ENCODE peak calls at places on chromosome 19, in five cellular contexts. One of them, this sample, is unnamed.

GRCh38 chr19:40601061-40601973 is at the start of gene LTBP4:
- DNase-seq in activated CD4-positive, alpha-beta T cell treated with anti-CD3 and anti-CD28 coated beads for 1 hour: no peak
- DNase-seq in stimulated activated CD4-positive, alpha-beta T cell treated with anti-CD3 and anti-CD28 coated beads, Interleukin-4, amount 100 ng/mL, for 4 hours: peak
- DNase-seq in fibroblast of lung: peak
- DNase-seq in left ventricle myocardium inferior: peak
- DNase-seq in this sample: no peak

GRCh38 chr19:15897026-15897737 is 692 bp downstream of the CYP4F2 start:
- DNase-seq in activated CD4-positive, alpha-beta T cell treated with anti-CD3 and anti-CD28 coated beads for 1 hour: no peak
- DNase-seq in stimulated activated CD4-positive, alpha-beta T cell treated with anti-CD3 and anti-CD28 coated beads, Interleukin-4, amount 100 ng/mL, for 4 hours: no peak
- DNase-seq in left ventricle myocardium inferior: no peak
- DNase-seq in fibroblast of lung: no peak
- DNase-seq in this sample: no peak

GRCh38 chr19:31543456-31543855 is 194.2 kb upstream of the TSHZ3 start:
- DNase-seq in fibroblast of lung: no peak
- DNase-seq in stimulated activated CD4-positive, alpha-beta T cell treated with anti-CD3 and anti-CD28 coated beads, Interleukin-4, amount 100 ng/mL, for 4 hours: no peak
- DNase-seq in activated CD4-positive, alpha-beta T cell treated with anti-CD3 and anti-CD28 coated beads for 1 hour: no peak
- DNase-seq in left ventricle myocardium inferior: no peak
- DNase-seq in this sample: no peak

GRCh38 chr19:32498641-32499200 is 82.3 kb upstream of the PDCD5 start:
- DNase-seq in left ventricle myocardium inferior: no peak
- DNase-seq in activated CD4-positive, alpha-beta T cell treated with anti-CD3 and anti-CD28 coated beads for 1 hour: no peak
- DNase-seq in stimulated activated CD4-positive, alpha-beta T cell treated with anti-CD3 and anti-CD28 coated beads, Interleukin-4, amount 100 ng/mL, for 4 hours: no peak
- DNase-seq in fibroblast of lung: no peak
- DNase-seq in this sample: no peak

GRCh38 chr19:2549701-2550191 is 73.8 kb downstream of the GADD45B start:
- DNase-seq in fibroblast of lung: peak
- DNase-seq in stimulated activated CD4-positive, alpha-beta T cell treated with anti-CD3 and anti-CD28 coated beads, Interleukin-4, amount 100 ng/mL, for 4 hours: no peak
- DNase-seq in activated CD4-positive, alpha-beta T cell treated with anti-CD3 and anti-CD28 coated beads for 1 hour: no peak
- DNase-seq in left ventricle myocardium inferior: peak
- DNase-seq in this sample: peak

GRCh38 chr19:30968210-30968609 is 381.0 kb downstream of the TSHZ3 start:
- DNase-seq in activated CD4-positive, alpha-beta T cell treated with anti-CD3 and anti-CD28 coated beads for 1 hour: no peak
- DNase-seq in stimulated activated CD4-positive, alpha-beta T cell treated with anti-CD3 and anti-CD28 coated beads, Interleukin-4, amount 100 ng/mL, for 4 hours: no peak
- DNase-seq in left ventricle myocardium inferior: no peak
- DNase-seq in fibroblast of lung: no peak
- DNase-seq in this sample: peak

GRCh38 chr19:3178973-3179738 is 587 bp downstream of the S1PR4 start:
- DNase-seq in stimulated activated CD4-positive, alpha-beta T cell treated with anti-CD3 and anti-CD28 coated beads, Interleukin-4, amount 100 ng/mL, for 4 hours: peak
- DNase-seq in left ventricle myocardium inferior: no peak
- DNase-seq in fibroblast of lung: no peak
- DNase-seq in activated CD4-positive, alpha-beta T cell treated with anti-CD3 and anti-CD28 coated beads for 1 hour: no peak
- DNase-seq in this sample: no peak

GRCh38 chr19:49020931-49021895 is 2.9 kb downstream of the CGB3 start:
- DNase-seq in stimulated activated CD4-positive, alpha-beta T cell treated with anti-CD3 and anti-CD28 coated beads, Interleukin-4, amount 100 ng/mL, for 4 hours: no peak
- DNase-seq in fibroblast of lung: peak
- DNase-seq in activated CD4-positive, alpha-beta T cell treated with anti-CD3 and anti-CD28 coated beads for 1 hour: no peak
- DNase-seq in left ventricle myocardium inferior: no peak
- DNase-seq in this sample: peak

GRCh38 chr19:4067396-4068057 is 828 bp upstream of the ZBTB7A start:
- DNase-seq in stimulated activated CD4-positive, alpha-beta T cell treated with anti-CD3 and anti-CD28 coated beads, Interleukin-4, amount 100 ng/mL, for 4 hours: no peak
- DNase-seq in fibroblast of lung: no peak
- DNase-seq in activated CD4-positive, alpha-beta T cell treated with anti-CD3 and anti-CD28 coated beads for 1 hour: no peak
- DNase-seq in left ventricle myocardium inferior: no peak
- DNase-seq in this sample: no peak

GRCh38 chr19:3577741-3578344 is 5.1 kb downstream of the HMG20B start:
- DNase-seq in left ventricle myocardium inferior: no peak
- DNase-seq in fibroblast of lung: no peak
- DNase-seq in activated CD4-positive, alpha-beta T cell treated with anti-CD3 and anti-CD28 coated beads for 1 hour: no peak
- DNase-seq in stimulated activated CD4-positive, alpha-beta T cell treated with anti-CD3 and anti-CD28 coated beads, Interleukin-4, amount 100 ng/mL, for 4 hours: no peak
- DNase-seq in this sample: no peak

GRCh38 chr19:31149306-31149975 is 199.8 kb downstream of the TSHZ3 start:
- DNase-seq in left ventricle myocardium inferior: no peak
- DNase-seq in stimulated activated CD4-positive, alpha-beta T cell treated with anti-CD3 and anti-CD28 coated beads, Interleukin-4, amount 100 ng/mL, for 4 hours: no peak
- DNase-seq in fibroblast of lung: no peak
- DNase-seq in activated CD4-positive, alpha-beta T cell treated with anti-CD3 and anti-CD28 coated beads for 1 hour: no peak
- DNase-seq in this sample: no peak

GRCh38 chr19:58395220-58395978 is at the start of gene RNF225:
- DNase-seq in fibroblast of lung: no peak
- DNase-seq in activated CD4-positive, alpha-beta T cell treated with anti-CD3 and anti-CD28 coated beads for 1 hour: no peak
- DNase-seq in left ventricle myocardium inferior: no peak
- DNase-seq in stimulated activated CD4-positive, alpha-beta T cell treated with anti-CD3 and anti-CD28 coated beads, Interleukin-4, amount 100 ng/mL, for 4 hours: peak
- DNase-seq in this sample: no peak

GRCh38 chr19:1104452-1105216 is 840 bp downstream of the GPX4 start:
- DNase-seq in stimulated activated CD4-positive, alpha-beta T cell treated with anti-CD3 and anti-CD28 coated beads, Interleukin-4, amount 100 ng/mL, for 4 hours: peak
- DNase-seq in fibroblast of lung: peak
- DNase-seq in left ventricle myocardium inferior: peak
- DNase-seq in activated CD4-positive, alpha-beta T cell treated with anti-CD3 and anti-CD28 coated beads for 1 hour: peak
- DNase-seq in this sample: no peak

GRCh38 chr19:16153582-16154336 is 10.3 kb downstream of the HSH2D start:
- DNase-seq in activated CD4-positive, alpha-beta T cell treated with anti-CD3 and anti-CD28 coated beads for 1 hour: no peak
- DNase-seq in stimulated activated CD4-positive, alpha-beta T cell treated with anti-CD3 and anti-CD28 coated beads, Interleukin-4, amount 100 ng/mL, for 4 hours: no peak
- DNase-seq in fibroblast of lung: no peak
- DNase-seq in left ventricle myocardium inferior: no peak
- DNase-seq in this sample: peak

GRCh38 chr19:44891016-44891882 is at the start of gene TOMM40:
- DNase-seq in stimulated activated CD4-positive, alpha-beta T cell treated with anti-CD3 and anti-CD28 coated beads, Interleukin-4, amount 100 ng/mL, for 4 hours: peak
- DNase-seq in left ventricle myocardium inferior: peak
- DNase-seq in fibroblast of lung: no peak
- DNase-seq in activated CD4-positive, alpha-beta T cell treated with anti-CD3 and anti-CD28 coated beads for 1 hour: no peak
- DNase-seq in this sample: peak

GRCh38 chr19:35724560-35724959 is 6.8 kb downstream of the KMT2B start:
- DNase-seq in fibroblast of lung: no peak
- DNase-seq in left ventricle myocardium inferior: no peak
- DNase-seq in stimulated activated CD4-positive, alpha-beta T cell treated with anti-CD3 and anti-CD28 coated beads, Interleukin-4, amount 100 ng/mL, for 4 hours: no peak
- DNase-seq in activated CD4-positive, alpha-beta T cell treated with anti-CD3 and anti-CD28 coated beads for 1 hour: no peak
- DNase-seq in this sample: no peak

GRCh38 chr19:45817725-45818301 is 2.7 kb upstream of the RSPH6A start:
- DNase-seq in fibroblast of lung: no peak
- DNase-seq in activated CD4-positive, alpha-beta T cell treated with anti-CD3 and anti-CD28 coated beads for 1 hour: no peak
- DNase-seq in stimulated activated CD4-positive, alpha-beta T cell treated with anti-CD3 and anti-CD28 coated beads, Interleukin-4, amount 100 ng/mL, for 4 hours: no peak
- DNase-seq in left ventricle myocardium inferior: no peak
- DNase-seq in this sample: no peak

GRCh38 chr19:45238556-45238955 is 6.7 kb downstream of the EXOC3L2 start:
- DNase-seq in fibroblast of lung: no peak
- DNase-seq in activated CD4-positive, alpha-beta T cell treated with anti-CD3 and anti-CD28 coated beads for 1 hour: no peak
- DNase-seq in left ventricle myocardium inferior: no peak
- DNase-seq in stimulated activated CD4-positive, alpha-beta T cell treated with anti-CD3 and anti-CD28 coated beads, Interleukin-4, amount 100 ng/mL, for 4 hours: no peak
- DNase-seq in this sample: no peak

GRCh38 chr19:11230621-11231386 is 8.6 kb upstream of the ANGPTL8 start:
- DNase-seq in activated CD4-positive, alpha-beta T cell treated with anti-CD3 and anti-CD28 coated beads for 1 hour: no peak
- DNase-seq in left ventricle myocardium inferior: no peak
- DNase-seq in fibroblast of lung: no peak
- DNase-seq in stimulated activated CD4-positive, alpha-beta T cell treated with anti-CD3 and anti-CD28 coated beads, Interleukin-4, amount 100 ng/mL, for 4 hours: no peak
- DNase-seq in this sample: no peak

GRCh38 chr19:18112989-18113478 is 15.5 kb downstream of the MAST3 start:
- DNase-seq in activated CD4-positive, alpha-beta T cell treated with anti-CD3 and anti-CD28 coated beads for 1 hour: peak
- DNase-seq in left ventricle myocardium inferior: peak
- DNase-seq in stimulated activated CD4-positive, alpha-beta T cell treated with anti-CD3 and anti-CD28 coated beads, Interleukin-4, amount 100 ng/mL, for 4 hours: peak
- DNase-seq in fibroblast of lung: peak
- DNase-seq in this sample: peak